ENCODE peak calls at places on chromosomes 5 and 9, in six cellular contexts. R is HepG2, C is GM12878, S is HCT116, P is SK-N-SH, J is K562. U is an unnamed sample.

GRCh38 chr9:130359819-130360218 is 84.9 kb upstream of the ASS1 start:
- DNase-seq in R (no peak), S (no peak), J (peak; percentile 23), P (no peak), C (no peak), U (no peak)

GRCh38 chr9:105449081-105449480 is 1.2 kb downstream of the FSD1L start:
- DNase-seq in C (no peak), P (no peak), R (no peak), J (no peak), S (no peak), U (no peak)

GRCh38 chr5:171580506-171581265 is 161.2 kb downstream of the FGF18 start:
- DNase-seq in J (no peak), C (no peak), R (no peak), P (no peak), S (no peak), U (no peak)

GRCh38 chr9:22722492-22722891 is 275.9 kb downstream of the DMRTA1 start:
- DNase-seq in R (no peak), S (no peak), C (no peak), J (no peak), P (no peak), U (no peak)

GRCh38 chr5:171494452-171495121 is 75.1 kb downstream of the FGF18 start:
- DNase-seq in J (peak; percentile 89), S (peak; percentile 52), R (peak; percentile 28), C (no peak), P (peak; percentile 86), U (no peak)

GRCh38 chr5:32353420-32353819 is 40.7 kb upstream of the MTMR12 start:
- DNase-seq in P (no peak), S (no peak), J (no peak), C (no peak), R (no peak), U (no peak)

GRCh38 chr9:126953089-126953809 is 38.7 kb downstream of the RALGPS1 start:
- DNase-seq in P (no peak), J (no peak), R (no peak), S (no peak), C (no peak), U (no peak)

GRCh38 chr5:81825237-81825636 is 74.3 kb upstream of the SSBP2 start:
- DNase-seq in S (no peak), P (no peak), J (peak; percentile 29), R (no peak), C (no peak), U (no peak)

GRCh38 chr9:110330484-110331115 is 7.1 kb downstream of the TXNDC8 start:
- DNase-seq in C (no peak), S (no peak), J (no peak), P (no peak), R (no peak), U (no peak)

GRCh38 chr9:35618325-35618727 is at the start of gene CD72:
- DNase-seq in P (no peak), C (no peak), R (no peak), S (no peak), J (no peak), U (no peak)

GRCh38 chr5:168324864-168325615 is 33.6 kb downstream of the WWC1 start:
- DNase-seq in P (no peak), C (no peak), R (peak; percentile 10), J (no peak), S (peak; percentile 62), U (peak; percentile 50)

GRCh38 chr5:156475182-156475830 is 148.3 kb downstream of the SGCD start:
- DNase-seq in R (no peak), P (no peak), C (no peak), J (no peak), S (no peak), U (no peak)

GRCh38 chr5:129820-130219 is 37.9 kb downstream of the PLEKHG4B start:
- DNase-seq in R (no peak), P (no peak), S (no peak), C (no peak), J (no peak), U (no peak)

GRCh38 chr9:134982311-134982710 is 64.6 kb upstream of the FCN1 start:
- DNase-seq in R (no peak), J (no peak), S (no peak), P (no peak), C (no peak), U (no peak)

GRCh38 chr5:110477923-110478322 is 248.5 kb downstream of the TMEM232 start:
- DNase-seq in J (no peak), S (no peak), R (no peak), P (no peak), C (no peak), U (no peak)

GRCh38 chr5:116486588-116486987 is 88.0 kb downstream of the SEMA6A start:
- DNase-seq in C (no peak), P (no peak), R (no peak), J (no peak), S (no peak), U (no peak)

GRCh38 chr5:157915638-157916037 is 56.7 kb upstream of the CLINT1 start:
- DNase-seq in C (no peak), J (peak; percentile 24), R (peak; percentile 17), P (peak; percentile 72), S (no peak), U (no peak)

GRCh38 chr9:21708225-21708624 is 94.2 kb upstream of the MTAP start:
- DNase-seq in R (no peak), J (no peak), C (no peak), S (peak; percentile 60), P (no peak), U (no peak)

GRCh38 chr9:107137495-107138202 is 145.4 kb upstream of the RAD23B start:
- DNase-seq in J (peak; percentile 37), R (peak; percentile 21), S (peak; percentile 29), C (no peak), P (peak; percentile 45), U (peak; percentile 28)

GRCh38 chr9:95772320-95773060 is 103.0 kb upstream of the ERCC6L2 start:
- DNase-seq in C (no peak), J (no peak), S (no peak), P (no peak), R (peak; percentile 49), U (no peak)

GRCh38 chr9:131348631-131349521 is 45.0 kb upstream of the PRRC2B start:
- DNase-seq in S (no peak), J (no peak), C (no peak), P (no peak), R (no peak), U (peak; percentile 37)

GRCh38 chr5:63563008-63563917 is 399.0 kb downstream of the HTR1A start:
- DNase-seq in R (no peak), J (no peak), S (no peak), C (no peak), P (no peak), U (no peak)

GRCh38 chr9:132878695-132879064 is at the start of gene SPACA9:
- DNase-seq in S (peak; percentile 10), J (peak; percentile 55), C (no peak), R (no peak), P (peak; percentile 89), U (peak; percentile 71)

GRCh38 chr5:178818094-178818493 is 41.7 kb upstream of the ZNF354B start:
- DNase-seq in S (no peak), R (no peak), P (peak; percentile 76), J (no peak), C (no peak), U (peak; percentile 11)

GRCh38 chr5:156450778-156451177 is 123.8 kb downstream of the SGCD start:
- DNase-seq in P (no peak), R (no peak), S (no peak), C (no peak), J (no peak), U (no peak)

GRCh38 chr9:133457748-133458147 is 2.0 kb upstream of the CACFD1 start:
- DNase-seq in J (no peak), P (no peak), R (no peak), C (no peak), S (no peak), U (no peak)

GRCh38 chr5:157934600-157934999 is 75.7 kb upstream of the CLINT1 start:
- DNase-seq in P (no peak), S (no peak), R (no peak), C (no peak), J (no peak), U (no peak)

GRCh38 chr9:114061830-114062474 is 16.1 kb downstream of the AMBP start:
- DNase-seq in S (no peak), P (no peak), J (no peak), C (no peak), R (peak; percentile 56), U (no peak)

GRCh38 chr5:146306838-146307237 is 31.8 kb upstream of the POU4F3 start:
- DNase-seq in C (no peak), P (no peak), S (no peak), R (no peak), J (no peak), U (no peak)

GRCh38 chr9:12155731-12156130 is 537.5 kb upstream of the TYRP1 start:
- DNase-seq in S (no peak), R (no peak), C (no peak), P (no peak), J (no peak), U (no peak)
- TF ChIP-seq JUND in S (no peak), R (no peak), C (no peak), P (no peak), J (no peak), U (no peak)

DNA sequence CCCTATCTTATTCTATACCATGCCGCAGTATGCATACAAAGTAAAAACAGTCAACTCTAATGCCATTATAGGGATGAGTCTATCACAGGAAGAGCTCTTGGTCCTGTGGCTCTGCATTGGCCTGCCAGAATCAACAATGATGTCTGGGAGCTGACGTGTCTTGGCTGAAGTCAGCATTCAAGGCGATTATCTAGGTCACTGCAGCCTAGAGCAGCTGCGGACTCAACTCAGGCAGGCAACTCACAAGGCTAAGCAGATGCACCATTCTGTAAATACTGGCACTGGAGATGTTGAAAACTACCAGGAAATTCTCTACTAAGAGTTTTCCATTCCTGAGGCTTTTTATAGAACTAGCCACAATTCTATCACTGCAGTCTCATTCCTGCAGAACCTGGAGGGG is 13.3 kb downstream of the SPATA9 start:
- DNase-seq in J (peak; percentile 75), C (no peak), R (no peak), P (no peak), S (no peak), U (no peak)
- TF ChIP-seq JUND in J (peak; percentile 50), C (no peak), R (no peak), P (peak; percentile 63), S (no peak), U (no peak)

DNA sequence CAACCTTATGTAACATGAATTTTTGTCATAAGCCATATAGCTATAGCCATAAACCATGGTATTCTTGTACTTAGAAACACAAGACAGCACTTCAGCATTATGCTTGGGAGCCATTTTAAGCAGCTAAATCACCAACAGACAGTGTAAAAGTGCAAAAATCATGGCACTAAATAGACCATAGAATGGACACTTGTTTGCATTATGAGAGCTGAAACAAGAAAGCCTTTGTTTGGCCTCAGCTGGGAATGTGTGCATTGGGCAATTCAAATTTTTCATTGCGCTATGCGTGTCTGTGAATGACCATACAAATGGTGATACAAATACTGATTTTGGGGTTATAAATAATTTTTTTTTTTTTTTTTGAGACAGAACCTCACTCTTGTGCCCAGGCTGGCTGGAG is 23.7 kb downstream of the KDM4C start:
- DNase-seq in P (no peak), S (no peak), R (peak; percentile 93), C (no peak), J (no peak), U (no peak)
- TF ChIP-seq JUND in P (no peak), S (no peak), R (no peak), C (no peak), J (no peak), U (no peak)

DNA sequence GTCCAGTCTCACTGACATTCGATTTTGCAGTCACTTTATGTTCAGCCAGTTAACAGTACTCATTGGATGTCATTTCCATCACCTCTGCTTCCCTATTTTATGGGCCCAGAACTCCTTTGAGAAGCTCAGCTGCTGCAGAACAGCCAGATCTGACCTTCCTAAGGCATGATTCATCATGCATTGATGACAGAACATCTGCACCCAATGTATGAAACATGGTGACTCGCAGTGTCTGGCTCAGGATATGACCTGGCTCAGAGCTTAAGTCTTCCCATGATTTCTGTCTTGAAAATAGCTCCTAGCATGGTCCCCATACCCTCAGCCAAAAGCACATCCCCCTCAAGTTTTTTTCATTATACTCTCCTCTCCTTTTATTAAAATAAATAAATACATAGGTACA is 92.6 kb upstream of the TRIM32 start:
- DNase-seq in P (no peak), C (no peak), S (peak; percentile 26), R (no peak), J (no peak), U (no peak)
- TF ChIP-seq JUND in P (peak; percentile 54), C (no peak), S (peak; percentile 65), R (no peak), J (no peak), U (no peak)